ENCODE peak calls at places on chromosomes 4 and X, in ten cellular contexts. Z, K, X, F, A, O, P, C, S and V are unnamed samples.

GRCh38 chrX:153922286-153922573 is 3.8 kb downstream of the ARHGAP4 start:
- DNase-seq in Z (no peak), K (no peak), X (no peak), F (no peak), A (no peak), O (no peak), P (no peak), C (no peak), S (no peak), V (no peak)

GRCh38 chrX:149720021-149720689 is 8.3 kb downstream of the MAGEA11 start:
- DNase-seq in Z (no peak), K (no peak), X (no peak), F (no peak), A (no peak), O (no peak), P (no peak), C (no peak), S (no peak), V (no peak)

GRCh38 chrX:70455366-70456202 is 10.9 kb downstream of the DLG3 start:
- DNase-seq in Z (no peak), K (no peak), X (peak), F (no peak), A (no peak), O (no peak), P (no peak), C (peak), S (peak), V (no peak)

GRCh38 chrX:53093177-53093655 is 726 bp upstream of the KANTR start:
- DNase-seq in Z (peak), K (peak), X (peak), F (peak), A (no peak), O (peak), P (no peak), C (peak), S (peak), V (peak)

GRCh38 chrX:10542549-10542948 is 77.8 kb downstream of the MID1 start:
- DNase-seq in Z (no peak), K (no peak), X (no peak), F (no peak), A (no peak), O (no peak), P (no peak), C (no peak), S (no peak), V (no peak)

GRCh38 chr4:31043382-31044062 is 323.4 kb downstream of the PCDH7 start:
- DNase-seq in Z (no peak), K (peak), X (no peak), F (no peak), A (no peak), O (no peak), P (no peak), C (no peak), S (no peak), V (no peak)

GRCh38 chrX:13419276-13419675 is 99.4 kb upstream of the ATXN3L start:
- DNase-seq in Z (no peak), K (no peak), X (no peak), F (no peak), A (no peak), O (no peak), P (no peak), C (no peak), S (no peak), V (no peak)

GRCh38 chrX:154373340-154374306 is 811 bp downstream of the FLNA start:
- DNase-seq in Z (peak), K (no peak), X (peak), F (no peak), A (no peak), O (peak), P (peak), C (peak), S (peak), V (peak)

GRCh38 chrX:40326186-40326965 is 228.6 kb upstream of the BCOR start:
- DNase-seq in Z (no peak), K (no peak), X (no peak), F (no peak), A (no peak), O (no peak), P (no peak), C (no peak), S (peak), V (no peak)

GRCh38 chrX:3518870-3519269 is 172.4 kb upstream of the MXRA5 start:
- DNase-seq in Z (no peak), K (no peak), X (no peak), F (no peak), A (no peak), O (no peak), P (peak), C (no peak), S (peak), V (no peak)